ENCODE peak calls at places on chromosomes 13 and 19, in eight cellular contexts. One of them, this sample, is unnamed.

GRCh38 chr13:99080131-99080530 is 102.3 kb upstream of the DOCK9 start:
- DNase-seq in stimulated activated CD4-positive, alpha-beta T cell treated with anti-CD3 and anti-CD28 coated beads, TNF-alpha, amount 100 ng/mL, for 48 hours: no peak
- DNase-seq in stromal cell of bone marrow: no peak
- DNase-seq in sciatic nerve: no peak
- DNase-seq in WTC11: no peak
- DNase-seq in activated CD4-positive, alpha-beta T cell treated with anti-CD3 and anti-CD28 coated beads, Interleukin-2, amount 50 U/mL, for 48 hours: no peak
- DNase-seq in SW480: no peak
- DNase-seq in A549: no peak
- DNase-seq in this sample: no peak

GRCh38 chr19:38152461-38153379 is 71.3 kb downstream of the DPF1 start:
- DNase-seq in stromal cell of bone marrow: no peak
- DNase-seq in sciatic nerve: no peak
- DNase-seq in stimulated activated CD4-positive, alpha-beta T cell treated with anti-CD3 and anti-CD28 coated beads, TNF-alpha, amount 100 ng/mL, for 48 hours: no peak
- DNase-seq in activated CD4-positive, alpha-beta T cell treated with anti-CD3 and anti-CD28 coated beads, Interleukin-2, amount 50 U/mL, for 48 hours: no peak
- DNase-seq in A549: no peak
- DNase-seq in WTC11: no peak
- DNase-seq in SW480: no peak
- DNase-seq in this sample: no peak

GRCh38 chr13:81396172-81396571 is 1055.2 kb upstream of the SPRY2 start:
- DNase-seq in sciatic nerve: no peak
- DNase-seq in stromal cell of bone marrow: no peak
- DNase-seq in stimulated activated CD4-positive, alpha-beta T cell treated with anti-CD3 and anti-CD28 coated beads, TNF-alpha, amount 100 ng/mL, for 48 hours: no peak
- DNase-seq in SW480: no peak
- DNase-seq in WTC11: no peak
- DNase-seq in A549: no peak
- DNase-seq in activated CD4-positive, alpha-beta T cell treated with anti-CD3 and anti-CD28 coated beads, Interleukin-2, amount 50 U/mL, for 48 hours: no peak
- DNase-seq in this sample: no peak

GRCh38 chr13:113666324-113666660 is 727 bp upstream of the GRK1 start:
- DNase-seq in stromal cell of bone marrow: no peak
- DNase-seq in SW480: no peak
- DNase-seq in activated CD4-positive, alpha-beta T cell treated with anti-CD3 and anti-CD28 coated beads, Interleukin-2, amount 50 U/mL, for 48 hours: no peak
- DNase-seq in stimulated activated CD4-positive, alpha-beta T cell treated with anti-CD3 and anti-CD28 coated beads, TNF-alpha, amount 100 ng/mL, for 48 hours: no peak
- DNase-seq in WTC11: no peak
- DNase-seq in sciatic nerve: peak; percentile 38
- DNase-seq in A549: no peak
- DNase-seq in this sample: no peak

GRCh38 chr19:42081584-42082258 is 5.8 kb downstream of the ZNF574 start:
- DNase-seq in WTC11: no peak
- DNase-seq in sciatic nerve: no peak
- DNase-seq in SW480: peak; percentile 50
- DNase-seq in A549: peak; percentile 95
- DNase-seq in activated CD4-positive, alpha-beta T cell treated with anti-CD3 and anti-CD28 coated beads, Interleukin-2, amount 50 U/mL, for 48 hours: no peak
- DNase-seq in stromal cell of bone marrow: peak; percentile 29
- DNase-seq in stimulated activated CD4-positive, alpha-beta T cell treated with anti-CD3 and anti-CD28 coated beads, TNF-alpha, amount 100 ng/mL, for 48 hours: no peak
- DNase-seq in this sample: peak; percentile 67

GRCh38 chr19:8654591-8655339 is 24.3 kb downstream of the NFILZ start:
- DNase-seq in A549: peak; percentile 59
- DNase-seq in activated CD4-positive, alpha-beta T cell treated with anti-CD3 and anti-CD28 coated beads, Interleukin-2, amount 50 U/mL, for 48 hours: peak; percentile 74
- DNase-seq in stromal cell of bone marrow: no peak
- DNase-seq in stimulated activated CD4-positive, alpha-beta T cell treated with anti-CD3 and anti-CD28 coated beads, TNF-alpha, amount 100 ng/mL, for 48 hours: peak; percentile 37
- DNase-seq in WTC11: peak; percentile 78
- DNase-seq in SW480: peak; percentile 49
- DNase-seq in sciatic nerve: peak; percentile 75
- DNase-seq in this sample: peak; percentile 58

GRCh38 chr13:95605426-95606125 is 38.9 kb downstream of the DZIP1 start:
- DNase-seq in stimulated activated CD4-positive, alpha-beta T cell treated with anti-CD3 and anti-CD28 coated beads, TNF-alpha, amount 100 ng/mL, for 48 hours: no peak
- DNase-seq in stromal cell of bone marrow: no peak
- DNase-seq in WTC11: no peak
- DNase-seq in A549: no peak
- DNase-seq in SW480: no peak
- DNase-seq in activated CD4-positive, alpha-beta T cell treated with anti-CD3 and anti-CD28 coated beads, Interleukin-2, amount 50 U/mL, for 48 hours: no peak
- DNase-seq in sciatic nerve: no peak
- DNase-seq in this sample: no peak

GRCh38 chr13:35699805-35700204 is 223.3 kb upstream of the MAB21L1 start:
- DNase-seq in A549: no peak
- DNase-seq in WTC11: no peak
- DNase-seq in stromal cell of bone marrow: no peak
- DNase-seq in stimulated activated CD4-positive, alpha-beta T cell treated with anti-CD3 and anti-CD28 coated beads, TNF-alpha, amount 100 ng/mL, for 48 hours: no peak
- DNase-seq in activated CD4-positive, alpha-beta T cell treated with anti-CD3 and anti-CD28 coated beads, Interleukin-2, amount 50 U/mL, for 48 hours: no peak
- DNase-seq in SW480: no peak
- DNase-seq in sciatic nerve: peak; percentile 72
- DNase-seq in this sample: no peak

GRCh38 chr19:7778081-7778480 is 15.0 kb downstream of the CLEC4M start:
- DNase-seq in sciatic nerve: no peak
- DNase-seq in WTC11: no peak
- DNase-seq in A549: no peak
- DNase-seq in SW480: no peak
- DNase-seq in stimulated activated CD4-positive, alpha-beta T cell treated with anti-CD3 and anti-CD28 coated beads, TNF-alpha, amount 100 ng/mL, for 48 hours: no peak
- DNase-seq in activated CD4-positive, alpha-beta T cell treated with anti-CD3 and anti-CD28 coated beads, Interleukin-2, amount 50 U/mL, for 48 hours: no peak
- DNase-seq in stromal cell of bone marrow: no peak
- DNase-seq in this sample: no peak

GRCh38 chr13:62643799-62644484 is 1228.3 kb upstream of the PCDH20 start:
- DNase-seq in stromal cell of bone marrow: no peak
- DNase-seq in stimulated activated CD4-positive, alpha-beta T cell treated with anti-CD3 and anti-CD28 coated beads, TNF-alpha, amount 100 ng/mL, for 48 hours: no peak
- DNase-seq in WTC11: peak; percentile 18
- DNase-seq in activated CD4-positive, alpha-beta T cell treated with anti-CD3 and anti-CD28 coated beads, Interleukin-2, amount 50 U/mL, for 48 hours: no peak
- DNase-seq in SW480: no peak
- DNase-seq in sciatic nerve: no peak
- DNase-seq in A549: no peak
- DNase-seq in this sample: no peak

GRCh38 chr19:49870309-49870901 is 3.0 kb upstream of the PNKP start:
- DNase-seq in sciatic nerve: no peak
- DNase-seq in stromal cell of bone marrow: no peak
- DNase-seq in activated CD4-positive, alpha-beta T cell treated with anti-CD3 and anti-CD28 coated beads, Interleukin-2, amount 50 U/mL, for 48 hours: no peak
- DNase-seq in A549: no peak
- DNase-seq in WTC11: no peak
- DNase-seq in SW480: no peak
- DNase-seq in stimulated activated CD4-positive, alpha-beta T cell treated with anti-CD3 and anti-CD28 coated beads, TNF-alpha, amount 100 ng/mL, for 48 hours: no peak
- DNase-seq in this sample: no peak

GRCh38 chr13:21365574-21365973 is 93.5 kb downstream of the ZDHHC20 start:
- DNase-seq in activated CD4-positive, alpha-beta T cell treated with anti-CD3 and anti-CD28 coated beads, Interleukin-2, amount 50 U/mL, for 48 hours: no peak
- DNase-seq in A549: no peak
- DNase-seq in stromal cell of bone marrow: no peak
- DNase-seq in stimulated activated CD4-positive, alpha-beta T cell treated with anti-CD3 and anti-CD28 coated beads, TNF-alpha, amount 100 ng/mL, for 48 hours: no peak
- DNase-seq in SW480: no peak
- DNase-seq in WTC11: no peak
- DNase-seq in sciatic nerve: no peak
- DNase-seq in this sample: no peak

GRCh38 chr13:70747305-70747704 is 639.1 kb upstream of the KLHL1 start:
- DNase-seq in stromal cell of bone marrow: no peak
- DNase-seq in WTC11: no peak
- DNase-seq in activated CD4-positive, alpha-beta T cell treated with anti-CD3 and anti-CD28 coated beads, Interleukin-2, amount 50 U/mL, for 48 hours: no peak
- DNase-seq in stimulated activated CD4-positive, alpha-beta T cell treated with anti-CD3 and anti-CD28 coated beads, TNF-alpha, amount 100 ng/mL, for 48 hours: no peak
- DNase-seq in sciatic nerve: no peak
- DNase-seq in A549: no peak
- DNase-seq in SW480: no peak
- DNase-seq in this sample: no peak